ENCODE peak calls at places on chromosomes 5 and 9, in seven cellular contexts. One of them, this sample, is unnamed.

GRCh38 chr9:107118873-107119272 is 164.2 kb upstream of the RAD23B start:
- DNase-seq in HepG2: no peak
- DNase-seq in GM12878: no peak
- DNase-seq in HCT116: no peak
- DNase-seq in SK-N-SH: no peak
- DNase-seq in H1: no peak
- DNase-seq in K562: no peak
- DNase-seq in this sample: no peak

GRCh38 chr5:33850100-33850594 is 41.6 kb downstream of the ADAMTS12 start:
- DNase-seq in SK-N-SH: no peak
- DNase-seq in GM12878: peak; percentile 99
- DNase-seq in HepG2: peak; percentile 3
- DNase-seq in K562: peak; percentile 18
- DNase-seq in H1: no peak
- DNase-seq in HCT116: no peak
- DNase-seq in this sample: no peak

GRCh38 chr9:104992696-104993095 is 64.7 kb upstream of the ABCA1 start:
- DNase-seq in GM12878: no peak
- DNase-seq in H1: no peak
- DNase-seq in SK-N-SH: no peak
- DNase-seq in K562: no peak
- DNase-seq in HCT116: no peak
- DNase-seq in HepG2: peak; percentile 61
- DNase-seq in this sample: no peak

GRCh38 chr5:137605377-137605776 is 106.3 kb upstream of the SPOCK1 start:
- DNase-seq in SK-N-SH: no peak
- DNase-seq in GM12878: no peak
- DNase-seq in HepG2: no peak
- DNase-seq in HCT116: no peak
- DNase-seq in K562: no peak
- DNase-seq in H1: no peak
- DNase-seq in this sample: no peak

GRCh38 chr5:137114529-137114928 is 384.6 kb downstream of the SPOCK1 start:
- DNase-seq in HCT116: no peak
- DNase-seq in GM12878: no peak
- DNase-seq in HepG2: no peak
- DNase-seq in H1: no peak
- DNase-seq in K562: no peak
- DNase-seq in SK-N-SH: peak; percentile 37
- DNase-seq in this sample: no peak

GRCh38 chr9:5122542-5122941 is 62.9 kb downstream of the INSL6 start:
- DNase-seq in K562: no peak
- DNase-seq in H1: no peak
- DNase-seq in HCT116: no peak
- DNase-seq in GM12878: no peak
- DNase-seq in HepG2: no peak
- DNase-seq in SK-N-SH: no peak
- DNase-seq in this sample: no peak

GRCh38 chr5:147507480-147508126 is 2.3 kb downstream of the DPYSL3 start:
- DNase-seq in H1: no peak
- DNase-seq in SK-N-SH: no peak
- DNase-seq in HepG2: no peak
- DNase-seq in K562: no peak
- DNase-seq in HCT116: no peak
- DNase-seq in GM12878: no peak
- DNase-seq in this sample: no peak

GRCh38 chr9:87039809-87040392 is 92.6 kb upstream of the GAS1 start:
- DNase-seq in HepG2: no peak
- DNase-seq in K562: no peak
- DNase-seq in GM12878: no peak
- DNase-seq in HCT116: no peak
- DNase-seq in SK-N-SH: no peak
- DNase-seq in H1: no peak
- DNase-seq in this sample: no peak

GRCh38 chr9:35813434-35814105 is 1.3 kb downstream of the HINT2 start:
- DNase-seq in SK-N-SH: peak; percentile 39
- DNase-seq in HepG2: peak; percentile 73
- DNase-seq in HCT116: peak; percentile 42
- DNase-seq in GM12878: no peak
- DNase-seq in K562: peak; percentile 43
- DNase-seq in H1: no peak
- DNase-seq in this sample: no peak

GRCh38 chr9:87497604-87498045 is at the start of gene DAPK1:
- DNase-seq in SK-N-SH: peak; percentile 95
- DNase-seq in K562: peak; percentile 69
- DNase-seq in HCT116: peak; percentile 23
- DNase-seq in GM12878: no peak
- DNase-seq in HepG2: peak; percentile 55
- DNase-seq in H1: no peak
- DNase-seq in this sample: no peak

GRCh38 chr9:77384406-77384805 is 207.1 kb downstream of the VPS13A start:
- DNase-seq in K562: no peak
- DNase-seq in GM12878: no peak
- DNase-seq in HepG2: no peak
- DNase-seq in SK-N-SH: no peak
- DNase-seq in HCT116: no peak
- DNase-seq in H1: no peak
- DNase-seq in this sample: no peak

GRCh38 chr9:130936285-130937117 is 2.5 kb downstream of the FIBCD1 start:
- DNase-seq in SK-N-SH: no peak
- DNase-seq in GM12878: no peak
- DNase-seq in H1: peak; percentile 59
- DNase-seq in HepG2: peak; percentile 28
- DNase-seq in HCT116: no peak
- DNase-seq in K562: no peak
- DNase-seq in this sample: no peak

GRCh38 chr5:1321576-1321975 is 23.3 kb downstream of the CLPTM1L start:
- DNase-seq in SK-N-SH: no peak
- DNase-seq in H1: no peak
- DNase-seq in HCT116: no peak
- DNase-seq in K562: no peak
- DNase-seq in GM12878: no peak
- DNase-seq in HepG2: no peak
- DNase-seq in this sample: no peak

GRCh38 chr9:35733109-35733541 is 659 bp downstream of the CREB3 start:
- DNase-seq in HCT116: peak; percentile 79
- DNase-seq in K562: peak; percentile 54
- DNase-seq in GM12878: no peak
- DNase-seq in SK-N-SH: peak; percentile 43
- DNase-seq in HepG2: peak; percentile 60
- DNase-seq in H1: peak; percentile 56
- DNase-seq in this sample: no peak

GRCh38 chr9:133274236-133275104 is 531 bp downstream of the ABO start:
- DNase-seq in HepG2: no peak
- DNase-seq in SK-N-SH: no peak
- DNase-seq in K562: no peak
- DNase-seq in H1: no peak
- DNase-seq in GM12878: no peak
- DNase-seq in HCT116: no peak
- DNase-seq in this sample: no peak

GRCh38 chr5:180830253-180831138 is 27.9 kb upstream of the MGAT1 start:
- DNase-seq in H1: no peak
- DNase-seq in GM12878: no peak
- DNase-seq in K562: peak; percentile 79
- DNase-seq in HCT116: no peak
- DNase-seq in HepG2: no peak
- DNase-seq in SK-N-SH: peak; percentile 69
- DNase-seq in this sample: no peak

GRCh38 chr5:149808264-149808982 is 78.3 kb downstream of the PPARGC1B start:
- DNase-seq in H1: no peak
- DNase-seq in K562: no peak
- DNase-seq in GM12878: no peak
- DNase-seq in HCT116: no peak
- DNase-seq in SK-N-SH: no peak
- DNase-seq in HepG2: no peak
- DNase-seq in this sample: no peak
- H3K27ac ChIP-seq in H1: no peak overlapping the region
- H3K27ac ChIP-seq in K562: peak overlapping the region; percentile 4
- H3K27ac ChIP-seq in GM12878: no peak overlapping the region
- H3K27ac ChIP-seq in HCT116: no peak overlapping the region
- H3K27ac ChIP-seq in SK-N-SH: no peak overlapping the region
- H3K27ac ChIP-seq in HepG2: no peak overlapping the region
- H3K27ac ChIP-seq in this sample: no peak overlapping the region

GRCh38 chr5:172370237-172370640 is 84.1 kb downstream of the SH3PXD2B start:
- DNase-seq in HepG2: no peak
- DNase-seq in K562: no peak
- DNase-seq in H1: no peak
- DNase-seq in SK-N-SH: no peak
- DNase-seq in HCT116: no peak
- DNase-seq in GM12878: no peak
- DNase-seq in this sample: no peak
- TF ChIP-seq SIN3A in HepG2: no peak
- TF ChIP-seq SIN3A in K562: no peak
- TF ChIP-seq SIN3A in H1: no peak
- TF ChIP-seq SIN3A in SK-N-SH: no peak
- TF ChIP-seq SIN3A in HCT116: no peak
- TF ChIP-seq SIN3A in GM12878: no peak
- TF ChIP-seq SIN3A in this sample: no peak

GRCh38 chr5:54861212-54861894 is 124.0 kb downstream of the ESM1 start:
- DNase-seq in K562: no peak
- DNase-seq in GM12878: no peak
- DNase-seq in HCT116: no peak
- DNase-seq in H1: no peak
- DNase-seq in SK-N-SH: no peak
- DNase-seq in HepG2: no peak
- DNase-seq in this sample: no peak
- H3K4me3 ChIP-seq in K562: no peak overlapping the region
- H3K4me3 ChIP-seq in GM12878: no peak overlapping the region
- H3K4me3 ChIP-seq in HCT116: no peak overlapping the region
- H3K4me3 ChIP-seq in H1: no peak overlapping the region
- H3K4me3 ChIP-seq in SK-N-SH: no peak overlapping the region
- H3K4me3 ChIP-seq in HepG2: no peak overlapping the region
- H3K4me3 ChIP-seq in this sample: no peak overlapping the region

DNA sequence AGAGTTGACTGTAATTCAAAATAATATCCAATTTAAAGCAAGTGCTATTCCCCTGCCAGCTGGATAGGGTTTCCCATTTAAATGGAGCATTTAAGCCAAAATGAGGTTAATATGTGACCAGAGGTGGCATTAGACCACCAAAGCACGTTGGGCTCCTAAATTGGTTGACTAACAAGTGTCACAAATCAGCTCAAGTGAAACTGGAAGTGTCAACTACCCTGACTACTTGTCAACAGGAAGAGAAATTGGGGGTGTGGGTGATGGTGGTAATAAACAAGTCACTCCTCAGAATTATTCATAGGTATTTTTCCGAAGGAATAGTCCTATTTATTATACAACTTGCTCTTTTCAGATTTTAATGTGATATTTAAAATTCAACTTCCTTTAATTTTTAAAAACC is 609.6 kb upstream of the TLE4 start:
- DNase-seq in SK-N-SH: no peak
- DNase-seq in GM12878: no peak
- DNase-seq in K562: no peak
- DNase-seq in HCT116: no peak
- DNase-seq in H1: no peak
- DNase-seq in HepG2: no peak
- DNase-seq in this sample: no peak
- H3K27ac ChIP-seq in SK-N-SH: no peak overlapping the region
- H3K27ac ChIP-seq in GM12878: no peak overlapping the region
- H3K27ac ChIP-seq in K562: no peak overlapping the region
- H3K27ac ChIP-seq in HCT116: no peak overlapping the region
- H3K27ac ChIP-seq in H1: no peak overlapping the region
- H3K27ac ChIP-seq in HepG2: no peak overlapping the region
- H3K27ac ChIP-seq in this sample: no peak overlapping the region